ENCODE peak calls at places on chromosome 14, in seven cellular contexts. One of them, this sample, is unnamed.

GRCh38 chr14:98292191-98292590 is 979.8 kb downstream of the BCL11B start:
- DNase-seq in IMR-90: no peak
- DNase-seq in lower leg skin: no peak
- DNase-seq in HCT116: no peak
- DNase-seq in H1: no peak
- DNase-seq in A549: no peak
- DNase-seq in GM12878: no peak
- DNase-seq in this sample: no peak

GRCh38 chr14:32256606-32257005 is 53.5 kb upstream of the RNU6-8 start:
- DNase-seq in IMR-90: peak; percentile 49
- DNase-seq in lower leg skin: no peak
- DNase-seq in HCT116: no peak
- DNase-seq in H1: no peak
- DNase-seq in A549: no peak
- DNase-seq in GM12878: no peak
- DNase-seq in this sample: no peak

GRCh38 chr14:64788706-64789105 is 84.5 kb downstream of the PLEKHG3 start:
- DNase-seq in IMR-90: peak; percentile 94
- DNase-seq in lower leg skin: no peak
- DNase-seq in HCT116: peak; percentile 37
- DNase-seq in H1: no peak
- DNase-seq in A549: peak; percentile 62
- DNase-seq in GM12878: no peak
- DNase-seq in this sample: no peak

GRCh38 chr14:54503476-54503875 is 6.2 kb upstream of the CGRRF1 start:
- DNase-seq in IMR-90: peak; percentile 47
- DNase-seq in lower leg skin: no peak
- DNase-seq in HCT116: peak; percentile 45
- DNase-seq in H1: no peak
- DNase-seq in A549: peak; percentile 66
- DNase-seq in GM12878: no peak
- DNase-seq in this sample: no peak

GRCh38 chr14:59028476-59029202 is 159.8 kb upstream of the DAAM1 start:
- DNase-seq in IMR-90: peak; percentile 97
- DNase-seq in lower leg skin: peak; percentile 23
- DNase-seq in HCT116: peak; percentile 68
- DNase-seq in H1: peak; percentile 23
- DNase-seq in A549: peak; percentile 68
- DNase-seq in GM12878: peak; percentile 31
- DNase-seq in this sample: no peak

GRCh38 chr14:100825691-100826331 is at the start of gene MEG3:
- DNase-seq in IMR-90: peak; percentile 82
- DNase-seq in lower leg skin: peak; percentile 28
- DNase-seq in HCT116: no peak
- DNase-seq in H1: no peak
- DNase-seq in A549: peak; percentile 51
- DNase-seq in GM12878: no peak
- DNase-seq in this sample: no peak

GRCh38 chr14:32073537-32074189 is 3.4 kb upstream of the ARHGAP5 start:
- DNase-seq in IMR-90: peak; percentile 82
- DNase-seq in lower leg skin: peak; percentile 76
- DNase-seq in HCT116: peak; percentile 82
- DNase-seq in H1: no peak
- DNase-seq in A549: peak; percentile 87
- DNase-seq in GM12878: peak; percentile 36
- DNase-seq in this sample: no peak

GRCh38 chr14:54366726-54367707 is 29.8 kb upstream of the CDKN3 start:
- DNase-seq in IMR-90: peak; percentile 70
- DNase-seq in lower leg skin: no peak
- DNase-seq in HCT116: peak; percentile 49
- DNase-seq in H1: no peak
- DNase-seq in A549: peak; percentile 73
- DNase-seq in GM12878: no peak
- DNase-seq in this sample: peak; percentile 69

GRCh38 chr14:73634333-73634833 is 10.4 kb upstream of the DNAL1 start:
- DNase-seq in IMR-90: no peak
- DNase-seq in lower leg skin: no peak
- DNase-seq in HCT116: no peak
- DNase-seq in H1: peak; percentile 66
- DNase-seq in A549: no peak
- DNase-seq in GM12878: no peak
- DNase-seq in this sample: no peak

GRCh38 chr14:68842298-68842697 is 49.4 kb upstream of the ZFP36L1 start:
- DNase-seq in IMR-90: peak; percentile 28
- DNase-seq in lower leg skin: no peak
- DNase-seq in HCT116: no peak
- DNase-seq in H1: no peak
- DNase-seq in A549: no peak
- DNase-seq in GM12878: no peak
- DNase-seq in this sample: no peak

GRCh38 chr14:57617510-57617909 is 123.9 kb upstream of the CCDC198 start:
- DNase-seq in IMR-90: no peak
- DNase-seq in lower leg skin: no peak
- DNase-seq in HCT116: no peak
- DNase-seq in H1: peak; percentile 19
- DNase-seq in A549: no peak
- DNase-seq in GM12878: no peak
- DNase-seq in this sample: no peak

GRCh38 chr14:64053694-64054669 is 201.2 kb downstream of the SYNE2 start:
- DNase-seq in IMR-90: peak; percentile 34
- DNase-seq in lower leg skin: no peak
- DNase-seq in HCT116: no peak
- DNase-seq in H1: no peak
- DNase-seq in A549: no peak
- DNase-seq in GM12878: no peak
- DNase-seq in this sample: no peak

GRCh38 chr14:105168979-105169507 is 467 bp upstream of the JAG2 start:
- DNase-seq in IMR-90: no peak
- DNase-seq in lower leg skin: no peak
- DNase-seq in HCT116: no peak
- DNase-seq in H1: no peak
- DNase-seq in A549: peak; percentile 68
- DNase-seq in GM12878: no peak
- DNase-seq in this sample: no peak

GRCh38 chr14:90140956-90141316 is 79.1 kb downstream of the KCNK13 start:
- DNase-seq in IMR-90: peak; percentile 71
- DNase-seq in lower leg skin: no peak
- DNase-seq in HCT116: no peak
- DNase-seq in H1: no peak
- DNase-seq in A549: peak; percentile 62
- DNase-seq in GM12878: no peak
- DNase-seq in this sample: no peak

GRCh38 chr14:68683326-68683725 is 109.5 kb downstream of the ZFP36L1 start:
- DNase-seq in IMR-90: peak; percentile 24
- DNase-seq in lower leg skin: no peak
- DNase-seq in HCT116: no peak
- DNase-seq in H1: no peak
- DNase-seq in A549: no peak
- DNase-seq in GM12878: no peak
- DNase-seq in this sample: no peak

GRCh38 chr14:26128931-26129674 is 468.7 kb downstream of the NOVA1 start:
- DNase-seq in IMR-90: no peak
- DNase-seq in lower leg skin: no peak
- DNase-seq in HCT116: no peak
- DNase-seq in H1: no peak
- DNase-seq in A549: no peak
- DNase-seq in GM12878: no peak
- DNase-seq in this sample: no peak

GRCh38 chr14:64762044-64763034 is 58.1 kb downstream of the PLEKHG3 start:
- DNase-seq in IMR-90: peak; percentile 96
- DNase-seq in lower leg skin: peak; percentile 63
- DNase-seq in HCT116: peak; percentile 51
- DNase-seq in H1: no peak
- DNase-seq in A549: peak; percentile 91
- DNase-seq in GM12878: no peak
- DNase-seq in this sample: no peak

GRCh38 chr14:89190779-89191513 is 226.1 kb downstream of the FOXN3 start:
- DNase-seq in IMR-90: no peak
- DNase-seq in lower leg skin: no peak
- DNase-seq in HCT116: no peak
- DNase-seq in H1: no peak
- DNase-seq in A549: no peak
- DNase-seq in GM12878: no peak
- DNase-seq in this sample: no peak

GRCh38 chr14:23327947-23328744 is 6.9 kb downstream of the PABPN1 start:
- DNase-seq in IMR-90: peak; percentile 80
- DNase-seq in lower leg skin: peak; percentile 65
- DNase-seq in HCT116: peak; percentile 60
- DNase-seq in H1: no peak
- DNase-seq in A549: peak; percentile 79
- DNase-seq in GM12878: no peak
- DNase-seq in this sample: no peak
- TF ChIP-seq POLR2A in IMR-90: peak; percentile 38
- TF ChIP-seq POLR2A in lower leg skin: no peak
- TF ChIP-seq POLR2A in HCT116: no peak
- TF ChIP-seq POLR2A in H1: no peak
- TF ChIP-seq POLR2A in A549: no peak
- TF ChIP-seq POLR2A in GM12878: no peak
- TF ChIP-seq POLR2A in this sample: no peak

GRCh38 chr14:99791476-99792283 is 1.5 kb upstream of the EML1 start:
- DNase-seq in IMR-90: no peak
- DNase-seq in lower leg skin: no peak
- DNase-seq in HCT116: no peak
- DNase-seq in H1: no peak
- DNase-seq in A549: no peak
- DNase-seq in GM12878: no peak
- DNase-seq in this sample: no peak

GRCh38 chr14:99795046-99795445 is 1.8 kb downstream of the EML1 start:
- DNase-seq in IMR-90: no peak
- DNase-seq in lower leg skin: no peak
- DNase-seq in HCT116: no peak
- DNase-seq in H1: no peak
- DNase-seq in A549: no peak
- DNase-seq in GM12878: no peak
- DNase-seq in this sample: no peak

GRCh38 chr14:99793213-99794155 is at the start of gene EML1:
- DNase-seq in IMR-90: peak; percentile 76
- DNase-seq in lower leg skin: peak; percentile 55
- DNase-seq in HCT116: peak; percentile 23
- DNase-seq in H1: peak; percentile 41
- DNase-seq in A549: peak; percentile 80
- DNase-seq in GM12878: no peak
- DNase-seq in this sample: no peak

GRCh38 chr14:99792551-99793212 is 531 bp upstream of the EML1 start:
- DNase-seq in IMR-90: peak; percentile 20
- DNase-seq in lower leg skin: no peak
- DNase-seq in HCT116: no peak
- DNase-seq in H1: no peak
- DNase-seq in A549: peak; percentile 16
- DNase-seq in GM12878: no peak
- DNase-seq in this sample: no peak

GRCh38 chr14:99794156-99794780 is 1.1 kb downstream of the EML1 start:
- DNase-seq in IMR-90: no peak
- DNase-seq in lower leg skin: no peak
- DNase-seq in HCT116: no peak
- DNase-seq in H1: no peak
- DNase-seq in A549: no peak
- DNase-seq in GM12878: no peak
- DNase-seq in this sample: no peak
- H3K4me3 ChIP-seq in IMR-90: peak overlapping the region; percentile 91
- H3K4me3 ChIP-seq in lower leg skin: no peak overlapping the region
- H3K4me3 ChIP-seq in HCT116: peak overlapping the region; percentile 53
- H3K4me3 ChIP-seq in H1: peak overlapping the region; percentile 77
- H3K4me3 ChIP-seq in A549: peak overlapping the region; percentile 76
- H3K4me3 ChIP-seq in GM12878: peak overlapping the region; percentile 40
- H3K4me3 ChIP-seq in this sample: peak overlapping the region; percentile 77

GRCh38 chr14:102697125-102697900 is 79.9 kb upstream of the TRAF3 start:
- DNase-seq in IMR-90: no peak
- DNase-seq in lower leg skin: no peak
- DNase-seq in HCT116: no peak
- DNase-seq in H1: no peak
- DNase-seq in A549: no peak
- DNase-seq in GM12878: no peak
- DNase-seq in this sample: no peak
- TF ChIP-seq POLR2A in IMR-90: no peak
- TF ChIP-seq POLR2A in lower leg skin: no peak
- TF ChIP-seq POLR2A in HCT116: no peak
- TF ChIP-seq POLR2A in H1: no peak
- TF ChIP-seq POLR2A in A549: no peak
- TF ChIP-seq POLR2A in GM12878: no peak
- TF ChIP-seq POLR2A in this sample: no peak

GRCh38 chr14:61561657-61562276 is 133.5 kb upstream of the HIF1A start:
- DNase-seq in IMR-90: peak; percentile 99
- DNase-seq in lower leg skin: peak; percentile 72
- DNase-seq in HCT116: peak; percentile 82
- DNase-seq in H1: no peak
- DNase-seq in A549: peak; percentile 95
- DNase-seq in GM12878: no peak
- DNase-seq in this sample: peak; percentile 96
- H3K4me3 ChIP-seq in IMR-90: no peak overlapping the region
- H3K4me3 ChIP-seq in lower leg skin: no peak overlapping the region
- H3K4me3 ChIP-seq in HCT116: no peak overlapping the region
- H3K4me3 ChIP-seq in H1: no peak overlapping the region
- H3K4me3 ChIP-seq in A549: no peak overlapping the region
- H3K4me3 ChIP-seq in GM12878: no peak overlapping the region
- H3K4me3 ChIP-seq in this sample: no peak overlapping the region

DNA sequence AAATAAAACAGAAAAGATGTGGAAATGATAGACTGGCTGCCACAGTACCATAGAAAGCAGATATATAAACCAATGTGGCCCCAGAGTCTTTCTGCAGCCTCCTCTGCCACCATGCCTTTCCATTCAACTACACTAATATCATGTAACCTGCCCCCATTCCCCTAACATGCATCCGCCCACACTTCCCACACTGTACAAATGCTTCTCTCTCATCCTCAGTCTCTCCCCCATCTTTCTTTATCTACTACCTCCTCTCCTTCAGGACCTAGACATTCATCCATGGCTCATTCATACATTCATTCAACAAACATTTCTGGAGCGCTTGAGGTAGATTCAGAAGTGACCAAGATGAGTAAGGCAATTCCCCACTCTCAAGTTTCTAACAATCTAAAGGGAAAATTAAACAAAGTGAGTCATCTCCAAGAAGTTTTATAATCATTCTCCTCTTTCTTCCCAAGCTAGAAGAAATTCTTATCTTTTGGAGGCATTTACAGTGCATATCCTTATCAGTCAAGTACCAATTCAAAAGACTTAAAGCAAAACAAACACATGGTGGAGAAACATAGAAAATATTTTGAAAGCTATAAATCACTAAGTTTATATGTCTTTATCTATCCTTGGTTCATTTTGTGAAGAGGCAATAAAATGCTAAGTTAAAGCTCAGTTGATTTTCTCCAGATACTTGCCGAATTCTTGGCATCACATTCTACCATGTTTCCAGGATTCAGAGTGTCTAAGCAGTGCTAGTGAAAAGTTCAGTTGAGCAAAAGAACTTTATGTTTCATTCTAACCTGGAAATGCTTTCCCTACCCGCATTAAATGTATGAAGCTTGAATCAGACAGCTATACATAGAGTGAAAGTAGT is 70.5 kb upstream of the FRMD6 start:
- DNase-seq in IMR-90: peak; percentile 94
- DNase-seq in lower leg skin: no peak
- DNase-seq in HCT116: no peak
- DNase-seq in H1: no peak
- DNase-seq in A549: peak; percentile 55
- DNase-seq in GM12878: no peak
- DNase-seq in this sample: no peak
- TF ChIP-seq POLR2A in IMR-90: no peak
- TF ChIP-seq POLR2A in lower leg skin: no peak
- TF ChIP-seq POLR2A in HCT116: no peak
- TF ChIP-seq POLR2A in H1: no peak
- TF ChIP-seq POLR2A in A549: no peak
- TF ChIP-seq POLR2A in GM12878: no peak
- TF ChIP-seq POLR2A in this sample: no peak

This sample was measured in vagina.